ENCODE peak calls at places on chromosomes 3 and 15, in ten cellular contexts. N is AG08396; S is IMR-90; Z is Daoy; G is neuronal stem cell; K is ELR; Q is stimulated activated CD8-positive, alpha-beta memory T cell treated with anti-CD3 and anti-CD28 coated beads, Interleukin-4, amount 100 ng/mL, for 24 hours; X is bronchial epithelial cell; A is A549; T is EL. Y is an unnamed sample.

GRCh38 chr3:129023909-129024308 is 22.8 kb downstream of the EFCC1 start:
- DNase-seq in Q (no peak), S (peak), N (no peak), K (peak), X (peak), G (no peak), Z (no peak), A (peak), T (peak), Y (no peak)

GRCh38 chr3:5389057-5389456 is 201.6 kb downstream of the EDEM1 start:
- DNase-seq in G (no peak), S (no peak), A (peak), X (peak), Z (no peak), T (no peak), N (no peak), K (no peak), Q (no peak), Y (no peak)

GRCh38 chr3:128293930-128294329 is 140.6 kb downstream of the EEFSEC start:
- DNase-seq in K (no peak), Q (no peak), Z (no peak), A (no peak), S (no peak), T (no peak), X (no peak), G (no peak), N (no peak), Y (no peak)

GRCh38 chr15:51366911-51367310 is 25.5 kb downstream of the GLDN start:
- DNase-seq in Q (no peak), T (peak), Z (peak), A (no peak), X (peak), G (no peak), K (peak), S (peak), N (no peak), Y (peak)

GRCh38 chr3:17841190-17841828 is 98.9 kb upstream of the TBC1D5 start:
- DNase-seq in T (peak), X (peak), S (peak), A (peak), G (peak), Q (peak), N (peak), Z (peak), K (peak), Y (peak)

GRCh38 chr3:71035314-71035713 is 548.2 kb downstream of the FOXP1 start:
- DNase-seq in N (no peak), A (no peak), X (no peak), Q (no peak), S (peak), G (no peak), Z (peak), K (peak), T (peak), Y (peak)

GRCh38 chr15:93584021-93584420 is 495.0 kb upstream of the RGMA start:
- DNase-seq in G (no peak), T (no peak), K (no peak), X (no peak), N (no peak), S (no peak), A (no peak), Z (no peak), Q (no peak), Y (no peak)

GRCh38 chr3:52039846-52040245 is 16.5 kb downstream of the DUSP7 start:
- DNase-seq in T (no peak), G (no peak), S (no peak), X (peak), Z (no peak), Q (no peak), A (no peak), K (no peak), N (peak), Y (no peak)

GRCh38 chr15:90001062-90001682 is at the start of gene ZNF710:
- DNase-seq in Q (no peak), T (peak), S (peak), X (peak), Z (peak), G (peak), A (peak), K (peak), N (peak), Y (peak)

GRCh38 chr3:152595975-152596832 is 238.7 kb upstream of the P2RY1 start:
- DNase-seq in K (peak), Q (no peak), S (peak), X (peak), Z (peak), N (peak), T (peak), A (no peak), G (no peak), Y (peak)

GRCh38 chr3:149368201-149368849 is 9.1 kb downstream of the TM4SF1 start:
- DNase-seq in S (peak), X (peak), Z (no peak), Q (no peak), G (no peak), K (peak), T (no peak), N (no peak), A (no peak), Y (no peak)

GRCh38 chr15:75109021-75109690 is 85.8 kb downstream of the PPCDC start:
- DNase-seq in A (no peak), T (no peak), X (no peak), N (no peak), K (no peak), Z (no peak), S (no peak), Q (no peak), G (no peak), Y (no peak)

GRCh38 chr3:136752046-136752326 is 192 bp downstream of the STAG1 start:
- DNase-seq in G (no peak), Z (no peak), S (no peak), A (no peak), Q (no peak), T (no peak), N (peak), K (peak), X (no peak), Y (peak)

GRCh38 chr15:91537868-91538267 is 315.6 kb upstream of the SLCO3A1 start:
- DNase-seq in S (no peak), Q (no peak), N (no peak), Z (no peak), T (no peak), G (no peak), A (no peak), X (no peak), K (no peak), Y (no peak)

GRCh38 chr15:70783610-70784021 is 20.3 kb upstream of the UACA start:
- DNase-seq in T (peak), Z (peak), G (no peak), N (no peak), Q (no peak), K (peak), S (peak), X (peak), A (no peak), Y (peak)

GRCh38 chr3:74426571-74426970 is 187.9 kb downstream of the CNTN3 start:
- DNase-seq in G (no peak), T (peak), Z (no peak), K (peak), X (peak), Q (no peak), A (no peak), N (no peak), S (peak), Y (no peak)

GRCh38 chr3:44832032-44832431 is 29.7 kb upstream of the TMEM42 start:
- DNase-seq in X (no peak), Z (no peak), A (no peak), G (no peak), S (no peak), Q (no peak), N (no peak), K (no peak), T (no peak), Y (no peak)

GRCh38 chr15:38066612-38067011 is 132.2 kb downstream of the TMCO5A start:
- DNase-seq in X (no peak), N (no peak), A (no peak), G (no peak), T (no peak), S (no peak), Z (no peak), Q (no peak), K (no peak), Y (no peak)

GRCh38 chr15:99466701-99467337 is 99.0 kb upstream of the MEF2A start:
- DNase-seq in X (no peak), Z (no peak), G (no peak), S (no peak), A (no peak), T (no peak), Q (no peak), K (no peak), N (no peak), Y (no peak)

GRCh38 chr3:182138388-182138787 is 426.7 kb downstream of the SOX2 start:
- DNase-seq in K (no peak), G (no peak), Q (no peak), Z (no peak), X (no peak), T (no peak), A (no peak), S (no peak), N (no peak), Y (no peak)

GRCh38 chr15:77627581-77627980 is 5.1 kb downstream of the LINGO1 start:
- DNase-seq in T (no peak), N (no peak), A (no peak), Z (no peak), G (peak), S (no peak), Q (no peak), X (no peak), K (no peak), Y (no peak)

GRCh38 chr15:33742807-33743206 is 225.5 kb upstream of the CHRM5 start:
- DNase-seq in K (no peak), S (no peak), Q (no peak), X (no peak), T (peak), A (no peak), N (no peak), Z (peak), G (no peak), Y (no peak)

GRCh38 chr15:40766906-40767837 is 2.6 kb upstream of the C15orf62 start:
- DNase-seq in Q (no peak), X (peak), A (no peak), Z (peak), G (no peak), N (no peak), S (peak), K (peak), T (no peak), Y (no peak)

GRCh38 chr3:4587061-4587837 is 94.1 kb downstream of the ITPR1 start:
- DNase-seq in Z (no peak), T (no peak), N (no peak), Q (no peak), A (no peak), K (no peak), S (no peak), G (no peak), X (no peak), Y (no peak)

GRCh38 chr3:72724070-72724469 is 124.2 kb downstream of the SHQ1 start:
- DNase-seq in Z (no peak), A (no peak), S (no peak), Q (no peak), K (no peak), T (no peak), G (no peak), N (no peak), X (peak), Y (no peak)

GRCh38 chr3:150605998-150606641 is 3.0 kb downstream of the SELENOT start:
- DNase-seq in T (no peak), A (no peak), S (no peak), G (no peak), N (no peak), Z (no peak), Q (no peak), X (no peak), K (no peak), Y (no peak)

GRCh38 chr15:65945616-65946015 is 76.3 kb downstream of the RAB11A start:
- DNase-seq in N (no peak), K (no peak), X (no peak), G (no peak), Q (no peak), S (no peak), T (no peak), A (no peak), Z (no peak), Y (no peak)

GRCh38 chr3:129313415-129313982 is 34.8 kb downstream of the HMCES start:
- DNase-seq in S (peak), A (no peak), Q (no peak), Z (peak), X (no peak), T (no peak), N (peak), G (no peak), K (no peak), Y (no peak)

GRCh38 chr3:47007482-47008257 is 28.2 kb downstream of the NBEAL2 start:
- DNase-seq in T (no peak), N (no peak), S (no peak), A (no peak), K (no peak), Q (no peak), G (no peak), X (no peak), Z (no peak), Y (no peak)

GRCh38 chr3:184647405-184647936 is 64.4 kb downstream of the MAGEF1 start:
- DNase-seq in Z (no peak), N (no peak), S (no peak), T (no peak), Q (no peak), K (no peak), G (no peak), X (no peak), A (no peak), Y (no peak)

GRCh38 chr15:91853968-91854943 is 748 bp downstream of the SLCO3A1 start:
- DNase-seq in N (peak), G (peak), Q (peak), Z (peak), T (peak), K (no peak), S (no peak), A (peak), X (peak), Y (peak)

Y was measured in adipocyte.